ENCODE peak calls at places on chromosomes 13 and 19, in nine cellular contexts. One of them, this sample, is unnamed.

GRCh38 chr19:15178629-15179308 is 22.0 kb downstream of the NOTCH3 start:
- DNase-seq in transverse colon: no peak
- DNase-seq in PC-3: no peak
- DNase-seq in endodermal cell: peak
- DNase-seq in upper lobe of left lung: peak
- DNase-seq in GM23338: peak
- DNase-seq in choroid plexus epithelial cell: no peak
- DNase-seq in astrocyte of the spinal cord: no peak
- DNase-seq in ovary: no peak
- DNase-seq in this sample: no peak

GRCh38 chr13:51234676-51235075 is 12.5 kb downstream of the FAM124A start:
- DNase-seq in transverse colon: no peak
- DNase-seq in PC-3: no peak
- DNase-seq in endodermal cell: peak
- DNase-seq in upper lobe of left lung: no peak
- DNase-seq in GM23338: no peak
- DNase-seq in choroid plexus epithelial cell: no peak
- DNase-seq in astrocyte of the spinal cord: no peak
- DNase-seq in ovary: no peak
- DNase-seq in this sample: no peak

GRCh38 chr13:40456397-40456958 is 210.0 kb downstream of the FOXO1 start:
- DNase-seq in transverse colon: no peak
- DNase-seq in PC-3: no peak
- DNase-seq in endodermal cell: no peak
- DNase-seq in upper lobe of left lung: no peak
- DNase-seq in GM23338: no peak
- DNase-seq in choroid plexus epithelial cell: no peak
- DNase-seq in astrocyte of the spinal cord: no peak
- DNase-seq in ovary: no peak
- DNase-seq in this sample: no peak

GRCh38 chr19:38457202-38457601 is 23.7 kb downstream of the RYR1 start:
- DNase-seq in transverse colon: no peak
- DNase-seq in PC-3: no peak
- DNase-seq in endodermal cell: no peak
- DNase-seq in upper lobe of left lung: no peak
- DNase-seq in GM23338: no peak
- DNase-seq in choroid plexus epithelial cell: no peak
- DNase-seq in astrocyte of the spinal cord: no peak
- DNase-seq in ovary: no peak
- DNase-seq in this sample: no peak

GRCh38 chr13:56352356-56352755 is 788.4 kb upstream of the PRR20A start:
- DNase-seq in transverse colon: no peak
- DNase-seq in PC-3: peak
- DNase-seq in endodermal cell: no peak
- DNase-seq in upper lobe of left lung: no peak
- DNase-seq in GM23338: no peak
- DNase-seq in choroid plexus epithelial cell: no peak
- DNase-seq in astrocyte of the spinal cord: peak
- DNase-seq in ovary: no peak
- DNase-seq in this sample: no peak

GRCh38 chr13:31201341-31202024 is 1.7 kb downstream of the B3GLCT start:
- DNase-seq in transverse colon: no peak
- DNase-seq in PC-3: peak
- DNase-seq in endodermal cell: no peak
- DNase-seq in upper lobe of left lung: no peak
- DNase-seq in GM23338: no peak
- DNase-seq in choroid plexus epithelial cell: peak
- DNase-seq in astrocyte of the spinal cord: no peak
- DNase-seq in ovary: peak
- DNase-seq in this sample: peak

GRCh38 chr13:46947425-46948191 is 50.8 kb upstream of the HTR2A start:
- DNase-seq in transverse colon: no peak
- DNase-seq in PC-3: no peak
- DNase-seq in endodermal cell: no peak
- DNase-seq in upper lobe of left lung: no peak
- DNase-seq in GM23338: peak
- DNase-seq in choroid plexus epithelial cell: no peak
- DNase-seq in astrocyte of the spinal cord: no peak
- DNase-seq in ovary: no peak
- DNase-seq in this sample: no peak

GRCh38 chr19:45311640-45312039 is 11.0 kb downstream of the CKM start:
- DNase-seq in transverse colon: no peak
- DNase-seq in PC-3: no peak
- DNase-seq in endodermal cell: peak
- DNase-seq in upper lobe of left lung: peak
- DNase-seq in GM23338: peak
- DNase-seq in choroid plexus epithelial cell: no peak
- DNase-seq in astrocyte of the spinal cord: no peak
- DNase-seq in ovary: no peak
- DNase-seq in this sample: peak

GRCh38 chr19:18020212-18021067 is 12.5 kb downstream of the ARRDC2 start:
- DNase-seq in transverse colon: peak
- DNase-seq in PC-3: no peak
- DNase-seq in endodermal cell: no peak
- DNase-seq in upper lobe of left lung: peak
- DNase-seq in GM23338: no peak
- DNase-seq in choroid plexus epithelial cell: peak
- DNase-seq in astrocyte of the spinal cord: peak
- DNase-seq in ovary: no peak
- DNase-seq in this sample: peak

GRCh38 chr13:97932006-97932405 is 21.5 kb upstream of the IPO5 start:
- DNase-seq in transverse colon: no peak
- DNase-seq in PC-3: no peak
- DNase-seq in endodermal cell: no peak
- DNase-seq in upper lobe of left lung: no peak
- DNase-seq in GM23338: no peak
- DNase-seq in choroid plexus epithelial cell: no peak
- DNase-seq in astrocyte of the spinal cord: no peak
- DNase-seq in ovary: no peak
- DNase-seq in this sample: no peak

GRCh38 chr13:22074403-22074802 is 403.5 kb downstream of the FGF9 start:
- DNase-seq in transverse colon: no peak
- DNase-seq in PC-3: no peak
- DNase-seq in endodermal cell: no peak
- DNase-seq in upper lobe of left lung: no peak
- DNase-seq in GM23338: no peak
- DNase-seq in choroid plexus epithelial cell: no peak
- DNase-seq in astrocyte of the spinal cord: no peak
- DNase-seq in ovary: no peak
- DNase-seq in this sample: peak

GRCh38 chr13:73025212-73026012 is 33.4 kb upstream of the KLF5 start:
- DNase-seq in transverse colon: no peak
- DNase-seq in PC-3: no peak
- DNase-seq in endodermal cell: no peak
- DNase-seq in upper lobe of left lung: no peak
- DNase-seq in GM23338: no peak
- DNase-seq in choroid plexus epithelial cell: peak
- DNase-seq in astrocyte of the spinal cord: peak
- DNase-seq in ovary: no peak
- DNase-seq in this sample: no peak

GRCh38 chr19:19550972-19551861 is 13.2 kb downstream of the CILP2 start:
- DNase-seq in transverse colon: no peak
- DNase-seq in PC-3: no peak
- DNase-seq in endodermal cell: no peak
- DNase-seq in upper lobe of left lung: no peak
- DNase-seq in GM23338: no peak
- DNase-seq in choroid plexus epithelial cell: no peak
- DNase-seq in astrocyte of the spinal cord: no peak
- DNase-seq in ovary: no peak
- DNase-seq in this sample: no peak

DNA sequence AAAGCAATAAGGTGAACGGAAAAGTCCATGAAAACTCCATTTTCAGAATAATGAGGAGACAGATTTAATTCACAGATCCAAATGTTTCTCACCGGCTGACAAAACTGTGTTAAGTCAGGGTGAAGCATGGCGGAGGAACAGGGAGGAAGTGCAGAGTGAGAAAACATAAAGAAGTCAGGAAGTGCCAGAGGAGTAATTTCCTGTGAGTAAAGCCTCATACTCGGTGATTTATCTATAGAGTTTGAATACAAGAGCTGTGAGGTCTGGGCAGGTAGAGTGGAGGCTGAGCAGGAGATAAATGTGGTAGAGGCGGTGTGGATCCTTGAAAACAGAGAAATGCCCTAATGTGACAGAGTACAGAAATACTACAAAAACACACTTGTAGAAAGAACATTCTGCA is 11.4 kb downstream of the CARD8 start:
- DNase-seq in transverse colon: no peak
- DNase-seq in PC-3: peak
- DNase-seq in endodermal cell: no peak
- DNase-seq in upper lobe of left lung: no peak
- DNase-seq in GM23338: no peak
- DNase-seq in choroid plexus epithelial cell: peak
- DNase-seq in astrocyte of the spinal cord: peak
- DNase-seq in ovary: no peak
- DNase-seq in this sample: no peak
- H3K4me3 ChIP-seq in transverse colon: no peak
- H3K4me3 ChIP-seq in PC-3: no peak
- H3K4me3 ChIP-seq in endodermal cell: no peak
- H3K4me3 ChIP-seq in upper lobe of left lung: no peak
- H3K4me3 ChIP-seq in GM23338: no peak
- H3K4me3 ChIP-seq in choroid plexus epithelial cell: no peak
- H3K4me3 ChIP-seq in astrocyte of the spinal cord: no peak
- H3K4me3 ChIP-seq in ovary: no peak
- H3K4me3 ChIP-seq in this sample: no peak

DNA sequence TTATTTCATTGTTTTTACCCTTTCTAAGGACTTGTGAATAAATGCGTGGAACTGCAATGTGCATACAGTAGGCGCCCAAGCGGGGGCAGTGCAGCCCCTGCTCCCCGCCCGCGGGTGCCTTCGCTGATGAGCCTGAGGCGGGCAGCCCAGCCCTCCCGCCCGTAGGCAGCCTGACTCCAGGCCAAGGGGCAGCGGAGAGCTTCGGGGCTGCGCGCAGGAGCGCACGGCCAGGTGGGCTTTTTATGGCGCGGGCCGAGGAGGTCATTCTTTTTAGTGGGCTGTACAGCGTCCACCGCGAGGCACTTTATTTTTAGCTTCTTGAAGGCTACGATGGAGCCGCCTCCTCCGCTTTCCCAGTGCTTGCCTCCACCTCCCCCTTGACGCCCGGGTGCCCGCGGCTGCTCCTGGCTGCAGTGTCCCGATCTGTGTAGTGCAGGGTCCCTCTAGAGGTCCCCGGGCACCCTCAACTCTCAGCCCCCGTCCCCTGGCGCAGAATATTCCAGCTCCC is 60.5 kb downstream of the CCNE1 start:
- DNase-seq in transverse colon: no peak
- DNase-seq in PC-3: no peak
- DNase-seq in endodermal cell: peak
- DNase-seq in upper lobe of left lung: peak
- DNase-seq in GM23338: peak
- DNase-seq in choroid plexus epithelial cell: peak
- DNase-seq in astrocyte of the spinal cord: no peak
- DNase-seq in ovary: no peak
- DNase-seq in this sample: peak
- TF ChIP-seq CTCF in transverse colon: peak
- TF ChIP-seq CTCF in PC-3: no peak
- TF ChIP-seq CTCF in endodermal cell: peak
- TF ChIP-seq CTCF in upper lobe of left lung: no peak
- TF ChIP-seq CTCF in GM23338: no peak
- TF ChIP-seq CTCF in choroid plexus epithelial cell: peak
- TF ChIP-seq CTCF in astrocyte of the spinal cord: peak
- TF ChIP-seq CTCF in ovary: no peak
- TF ChIP-seq CTCF in this sample: no peak

GRCh38 chr13:76722782-76723181 is 163.4 kb downstream of the KCTD12 start:
- DNase-seq in transverse colon: no peak
- DNase-seq in PC-3: no peak
- DNase-seq in endodermal cell: no peak
- DNase-seq in upper lobe of left lung: no peak
- DNase-seq in GM23338: no peak
- DNase-seq in choroid plexus epithelial cell: no peak
- DNase-seq in astrocyte of the spinal cord: no peak
- DNase-seq in ovary: no peak
- DNase-seq in this sample: no peak
- H3K4me3 ChIP-seq in transverse colon: no peak
- H3K4me3 ChIP-seq in PC-3: no peak
- H3K4me3 ChIP-seq in endodermal cell: no peak
- H3K4me3 ChIP-seq in upper lobe of left lung: no peak
- H3K4me3 ChIP-seq in GM23338: no peak
- H3K4me3 ChIP-seq in choroid plexus epithelial cell: no peak
- H3K4me3 ChIP-seq in astrocyte of the spinal cord: no peak
- H3K4me3 ChIP-seq in ovary: no peak
- H3K4me3 ChIP-seq in this sample: no peak

GRCh38 chr13:53189162-53189561 is 160.5 kb downstream of the OLFM4 start:
- DNase-seq in transverse colon: no peak
- DNase-seq in PC-3: no peak
- DNase-seq in endodermal cell: no peak
- DNase-seq in upper lobe of left lung: no peak
- DNase-seq in GM23338: peak
- DNase-seq in choroid plexus epithelial cell: no peak
- DNase-seq in astrocyte of the spinal cord: no peak
- DNase-seq in ovary: no peak
- DNase-seq in this sample: no peak
- TF ChIP-seq CTCF in transverse colon: no peak
- TF ChIP-seq CTCF in PC-3: no peak
- TF ChIP-seq CTCF in endodermal cell: peak
- TF ChIP-seq CTCF in upper lobe of left lung: no peak
- TF ChIP-seq CTCF in GM23338: peak
- TF ChIP-seq CTCF in choroid plexus epithelial cell: no peak
- TF ChIP-seq CTCF in astrocyte of the spinal cord: no peak
- TF ChIP-seq CTCF in ovary: no peak
- TF ChIP-seq CTCF in this sample: no peak

GRCh38 chr19:4403005-4403761 is 743 bp downstream of the CHAF1A start:
- DNase-seq in transverse colon: no peak
- DNase-seq in PC-3: peak
- DNase-seq in endodermal cell: peak
- DNase-seq in upper lobe of left lung: no peak
- DNase-seq in GM23338: peak
- DNase-seq in choroid plexus epithelial cell: no peak
- DNase-seq in astrocyte of the spinal cord: no peak
- DNase-seq in ovary: peak
- DNase-seq in this sample: no peak
- H3K4me3 ChIP-seq in transverse colon: peak
- H3K4me3 ChIP-seq in PC-3: peak
- H3K4me3 ChIP-seq in endodermal cell: peak
- H3K4me3 ChIP-seq in upper lobe of left lung: peak
- H3K4me3 ChIP-seq in GM23338: peak
- H3K4me3 ChIP-seq in choroid plexus epithelial cell: peak
- H3K4me3 ChIP-seq in astrocyte of the spinal cord: peak
- H3K4me3 ChIP-seq in ovary: peak
- H3K4me3 ChIP-seq in this sample: peak